ENCODE peak calls at places on chromosomes 13 and 19, in four cellular contexts. U is neuronal stem cell, M is IMR-90, J is H1. X is an unnamed sample.
A peak's percentile ranks its signal among the peaks of the same experiment; 100 is the strongest.

GRCh38 chr13:106610511-106610910 is 42.6 kb upstream of the ARGLU1 start:
- DNase-seq in U (no peak), M (peak; percentile 82), J (no peak), X (no peak)

GRCh38 chr19:33404916-33405315 is 31.4 kb downstream of the CEBPG start:
- DNase-seq in U (no peak), M (no peak), J (no peak), X (no peak)

GRCh38 chr19:54439174-54439851 is 9.7 kb upstream of the LENG8 start:
- DNase-seq in U (no peak), M (no peak), J (peak; percentile 78), X (peak; percentile 83)

GRCh38 chr19:46404039-46404883 is 9.1 kb downstream of the CCDC8 start:
- DNase-seq in U (no peak), M (peak; percentile 31), J (peak; percentile 83), X (peak; percentile 83)

GRCh38 chr13:27619093-27619705 is 1.1 kb downstream of the LNX2 start:
- DNase-seq in U (no peak), M (peak; percentile 55), J (no peak), X (no peak)

GRCh38 chr19:16155128-16155527 is 11.6 kb downstream of the HSH2D start:
- DNase-seq in U (no peak), M (no peak), J (no peak), X (no peak)

GRCh38 chr13:110524484-110525254 is 36.9 kb downstream of the RAB20 start:
- DNase-seq in U (no peak), M (no peak), J (no peak), X (no peak)

GRCh38 chr13:49938274-49938673 is 2.1 kb upstream of the SPRYD7 start:
- DNase-seq in U (no peak), M (no peak), J (no peak), X (no peak)

GRCh38 chr13:111482126-111482525 is 161.7 kb downstream of the TEX29 start:
- DNase-seq in U (no peak), M (no peak), J (no peak), X (no peak)

GRCh38 chr19:39407394-39407643 is 672 bp downstream of the ZFP36 start:
- DNase-seq in U (no peak), M (no peak), J (no peak), X (no peak)
- H3K14ac ChIP-seq in U (no peak overlapping the region), M (peak overlapping the region; percentile 98), J (no peak overlapping the region), X (peak overlapping the region; percentile 89)

GRCh38 chr13:51644649-51645048 is 60.4 kb downstream of the WDFY2 start:
- DNase-seq in U (no peak), M (peak; percentile 21), J (no peak), X (no peak)

GRCh38 chr13:51647067-51647466 is 62.8 kb downstream of the WDFY2 start:
- DNase-seq in U (no peak), M (no peak), J (no peak), X (no peak)

GRCh38 chr13:51643882-51644281 is 59.6 kb downstream of the WDFY2 start:
- DNase-seq in U (no peak), M (peak; percentile 95), J (no peak), X (no peak)

GRCh38 chr13:51646041-51646670 is 61.9 kb downstream of the WDFY2 start:
- DNase-seq in U (no peak), M (no peak), J (peak; percentile 59), X (peak; percentile 39)

GRCh38 chr13:51645154-51645650 is 60.9 kb downstream of the WDFY2 start:
- DNase-seq in U (no peak), M (peak; percentile 57), J (no peak), X (no peak)
- H4K91ac ChIP-seq in U (no peak overlapping the region), M (peak overlapping the region; percentile 34), J (peak overlapping the region; percentile 4), X (no peak overlapping the region)

DNA sequence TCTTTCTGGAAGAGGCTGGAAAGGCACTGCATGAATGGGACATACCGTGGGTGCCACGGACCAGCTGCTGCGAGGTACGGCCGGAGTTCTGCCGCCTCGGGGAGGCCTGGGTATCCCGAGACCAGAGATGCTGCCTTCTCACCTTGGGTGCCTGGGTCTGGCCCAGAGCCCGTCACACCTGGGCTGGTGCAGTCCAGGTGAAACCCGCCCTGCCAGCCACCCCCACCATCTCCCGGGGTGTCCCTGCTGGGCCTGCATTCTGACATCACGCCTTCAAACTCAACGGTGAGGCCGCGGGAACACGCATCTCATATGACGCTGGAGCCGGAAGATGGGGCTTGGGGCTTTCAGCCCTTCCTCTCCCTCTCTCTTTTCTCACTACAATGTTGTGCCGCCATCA is 98.0 kb downstream of the GADD45B start:
- DNase-seq in U (no peak), M (no peak), J (no peak), X (no peak)
- H3K18ac ChIP-seq in U (peak overlapping the region; percentile 35), M (no peak overlapping the region), J (no peak overlapping the region), X (no peak overlapping the region)

DNA sequence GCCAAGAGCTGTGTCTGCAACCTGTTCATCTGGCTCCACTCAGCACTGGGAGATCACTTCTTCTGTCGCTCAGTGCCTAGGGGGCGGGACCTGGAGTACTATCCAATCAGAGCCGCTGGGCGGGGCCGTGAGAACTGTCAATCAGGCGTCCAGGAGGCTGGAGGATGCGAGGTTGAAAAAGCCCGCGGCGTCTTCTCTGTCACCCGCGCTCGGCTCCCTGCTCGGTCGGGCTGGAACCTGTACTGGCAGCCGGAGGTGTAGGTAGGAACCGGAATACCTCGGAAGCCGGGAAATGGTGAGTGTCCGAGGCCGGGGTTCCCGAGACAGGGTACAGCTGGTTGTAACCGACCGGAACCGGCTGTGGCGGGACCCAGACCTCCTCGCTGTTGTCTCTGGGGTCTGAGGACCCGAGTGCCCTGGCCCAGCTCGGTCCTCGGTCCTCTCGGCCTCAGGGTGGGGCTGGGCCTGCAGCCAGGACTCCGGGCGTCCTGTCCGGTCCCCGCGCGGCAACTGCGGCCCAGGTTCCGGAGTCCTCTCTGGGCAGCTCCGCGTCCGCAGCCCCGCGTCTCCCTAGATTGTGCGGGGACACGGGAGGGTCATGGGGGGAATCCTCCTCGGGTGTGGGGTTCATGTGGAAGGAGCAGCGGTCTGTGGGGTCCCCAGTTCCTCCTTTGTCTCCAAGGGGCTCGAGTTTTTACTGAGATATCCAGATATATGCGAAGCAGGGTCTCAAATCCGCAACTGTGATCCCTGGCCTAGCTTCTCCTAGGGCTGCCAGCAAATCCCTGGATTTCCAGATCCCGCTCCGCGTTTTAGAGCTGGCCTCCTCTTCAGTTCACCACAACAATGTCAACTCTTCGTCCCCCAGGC is 42.6 kb downstream of the ZNF627 start:
- DNase-seq in U (peak; percentile 96), M (peak; percentile 85), J (peak; percentile 99), X (peak; percentile 98)
- H3K14ac ChIP-seq in U (no peak overlapping the region), M (no peak overlapping the region), J (no peak overlapping the region), X (peak overlapping the region; percentile 53)

GRCh38 chr19:50837300-50837699 is 3.9 kb upstream of the KLK15 start:
- DNase-seq in U (no peak), M (no peak), J (no peak), X (no peak)

GRCh38 chr19:50835103-50835784 is 1.9 kb upstream of the KLK15 start:
- DNase-seq in U (no peak), M (no peak), J (no peak), X (no peak)

GRCh38 chr19:50838239-50838638 is 4.9 kb upstream of the KLK15 start:
- DNase-seq in U (no peak), M (no peak), J (no peak), X (no peak)

GRCh38 chr19:50835785-50836542 is 2.6 kb upstream of the KLK15 start:
- DNase-seq in U (peak; percentile 71), M (peak; percentile 45), J (peak; percentile 95), X (peak; percentile 81)

GRCh38 chr19:50836543-50837195 is 3.3 kb upstream of the KLK15 start:
- DNase-seq in U (no peak), M (no peak), J (no peak), X (no peak)
- H4K91ac ChIP-seq in U (no peak overlapping the region), M (no peak overlapping the region), J (peak overlapping the region; percentile 78), X (no peak overlapping the region)

GRCh38 chr19:2477732-2478191 is 1.8 kb downstream of the GADD45B start:
- DNase-seq in U (no peak), M (peak; percentile 49), J (no peak), X (no peak)

GRCh38 chr19:2478756-2479555 is 3.0 kb downstream of the GADD45B start:
- DNase-seq in U (no peak), M (peak; percentile 76), J (peak; percentile 84), X (no peak)

GRCh38 chr19:2479556-2480194 is 3.7 kb downstream of the GADD45B start:
- DNase-seq in U (no peak), M (no peak), J (no peak), X (no peak)

GRCh38 chr19:2477141-2477710 is 1.3 kb downstream of the GADD45B start:
- DNase-seq in U (no peak), M (peak; percentile 34), J (peak; percentile 63), X (no peak)

DNA sequence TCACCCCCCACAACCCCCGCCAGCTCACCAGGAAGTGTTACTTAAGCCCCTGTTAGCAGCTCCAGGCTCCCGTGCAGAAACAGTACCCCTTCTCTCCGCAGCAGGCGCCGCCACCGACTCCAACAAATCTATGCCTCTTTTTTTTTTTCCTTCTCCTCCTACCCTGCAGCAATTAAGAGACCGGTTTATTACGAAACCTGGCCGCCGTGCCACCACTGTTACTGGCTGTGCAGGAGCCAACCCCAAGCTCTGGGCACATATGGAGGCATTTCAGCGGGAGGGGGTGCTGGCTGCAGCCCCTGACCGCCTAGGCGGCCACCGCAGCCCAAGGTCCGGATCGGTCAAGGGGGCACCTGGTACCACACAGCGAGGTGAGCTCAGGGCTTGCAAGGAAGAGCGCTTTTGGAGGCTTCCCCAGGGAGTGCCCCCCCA is 2.4 kb downstream of the GADD45B start:
- DNase-seq in U (no peak), M (peak; percentile 64), J (peak; percentile 72), X (no peak)
- H3K18ac ChIP-seq in U (peak overlapping the region; percentile 70), M (peak overlapping the region; percentile 22), J (no peak overlapping the region), X (no peak overlapping the region)

DNA sequence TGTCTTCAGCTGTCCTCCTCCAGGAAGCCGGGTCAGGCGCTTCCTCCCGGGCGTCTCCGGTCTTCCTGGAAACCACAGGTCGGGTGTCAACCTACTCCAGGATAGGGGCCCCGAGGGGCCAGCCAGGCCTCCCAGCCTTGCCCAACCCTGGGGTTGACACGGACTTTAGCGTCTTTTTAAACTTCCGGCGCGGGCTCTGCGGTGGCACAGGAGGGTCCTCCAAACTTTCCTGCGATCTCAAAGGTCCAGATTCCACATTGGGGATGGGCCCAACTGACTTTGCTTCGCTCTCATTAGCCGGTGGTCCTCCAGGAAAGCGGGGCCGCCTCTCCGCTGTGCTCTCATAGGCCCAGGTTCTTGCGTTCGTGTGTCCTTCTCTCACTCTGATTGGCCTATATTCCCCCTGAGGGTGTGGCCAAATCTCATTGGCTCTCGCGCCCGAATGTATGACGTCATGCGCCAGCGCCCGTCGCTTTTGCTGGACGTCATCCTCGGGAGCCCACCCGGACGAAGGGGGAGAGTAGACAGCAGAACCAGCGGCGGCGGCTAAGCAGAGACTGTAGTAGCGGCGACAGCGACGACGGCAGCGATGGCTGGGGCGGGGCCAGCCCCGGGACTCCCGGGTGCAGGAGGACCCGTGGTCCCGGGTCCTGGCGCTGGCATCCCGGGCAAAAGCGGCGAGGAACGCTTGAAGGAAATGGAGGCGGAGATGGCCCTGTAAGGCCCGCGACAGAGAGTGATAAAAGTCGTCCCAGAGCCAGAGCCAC is at the start of gene RBM42:
- DNase-seq in U (peak; percentile 99), M (peak; percentile 99), J (peak; percentile 100), X (peak; percentile 99)
- H3K14ac ChIP-seq in U (no peak within 1 kb of the TSS), M (peak within 1 kb of the TSS; percentile 77), J (no peak within 1 kb of the TSS), X (no peak within 1 kb of the TSS)

GRCh38 chr19:52687658-52688057 is 47.2 kb downstream of the ZNF611 start:
- DNase-seq in U (no peak), M (no peak), J (no peak), X (no peak)
- H4K91ac ChIP-seq in U (no peak overlapping the region), M (no peak overlapping the region), J (no peak overlapping the region), X (no peak overlapping the region)

GRCh38 chr13:40336228-40337221 is 329.9 kb downstream of the FOXO1 start:
- DNase-seq in U (no peak), M (no peak), J (no peak), X (no peak)
- H3K18ac ChIP-seq in U (no peak overlapping the region), M (no peak overlapping the region), J (no peak overlapping the region), X (no peak overlapping the region)

X was measured in H9.